ENCODE peak calls at places on chromosomes 3 and 15, in four cellular contexts. One of them, this sample, is unnamed.

GRCh38 chr15:81118361-81118760 is 15.7 kb upstream of the CFAP161 start:
- DNase-seq in RWPE1: no peak
- DNase-seq in esophagus squamous epithelium: no peak
- DNase-seq in fibroblast of lung: no peak
- DNase-seq in this sample: peak; percentile 13

GRCh38 chr3:171239757-171240503 is 213.4 kb upstream of the SLC2A2 start:
- DNase-seq in RWPE1: no peak
- DNase-seq in esophagus squamous epithelium: no peak
- DNase-seq in fibroblast of lung: no peak
- DNase-seq in this sample: no peak

GRCh38 chr3:94378322-94378721 is 315.5 kb downstream of the NSUN3 start:
- DNase-seq in RWPE1: no peak
- DNase-seq in esophagus squamous epithelium: no peak
- DNase-seq in fibroblast of lung: no peak
- DNase-seq in this sample: no peak

GRCh38 chr3:150062492-150062891 is 91.8 kb upstream of the PFN2 start:
- DNase-seq in RWPE1: no peak
- DNase-seq in esophagus squamous epithelium: no peak
- DNase-seq in fibroblast of lung: peak; percentile 86
- DNase-seq in this sample: no peak

GRCh38 chr3:55416381-55416821 is 70.7 kb downstream of the WNT5A start:
- DNase-seq in RWPE1: peak; percentile 60
- DNase-seq in esophagus squamous epithelium: no peak
- DNase-seq in fibroblast of lung: peak; percentile 84
- DNase-seq in this sample: no peak

GRCh38 chr3:48470286-48470685 is 23.7 kb downstream of the ATRIP start:
- DNase-seq in RWPE1: no peak
- DNase-seq in esophagus squamous epithelium: no peak
- DNase-seq in fibroblast of lung: no peak
- DNase-seq in this sample: no peak

GRCh38 chr3:111749171-111750170 is 109.6 kb upstream of the PHLDB2 start:
- DNase-seq in RWPE1: no peak
- DNase-seq in esophagus squamous epithelium: no peak
- DNase-seq in fibroblast of lung: no peak
- DNase-seq in this sample: no peak

GRCh38 chr3:128282392-128283196 is 129.3 kb downstream of the EEFSEC start:
- DNase-seq in RWPE1: no peak
- DNase-seq in esophagus squamous epithelium: no peak
- DNase-seq in fibroblast of lung: peak; percentile 54
- DNase-seq in this sample: no peak

GRCh38 chr15:100278596-100279380 is 63.0 kb downstream of the ADAMTS17 start:
- DNase-seq in RWPE1: no peak
- DNase-seq in esophagus squamous epithelium: no peak
- DNase-seq in fibroblast of lung: no peak
- DNase-seq in this sample: no peak

GRCh38 chr15:95850837-95851236 is 479.7 kb upstream of the NR2F2 start:
- DNase-seq in RWPE1: no peak
- DNase-seq in esophagus squamous epithelium: no peak
- DNase-seq in fibroblast of lung: no peak
- DNase-seq in this sample: no peak
- TF ChIP-seq CTCF in RWPE1: no peak
- TF ChIP-seq CTCF in esophagus squamous epithelium: no peak
- TF ChIP-seq CTCF in fibroblast of lung: no peak
- TF ChIP-seq CTCF in this sample: no peak

DNA sequence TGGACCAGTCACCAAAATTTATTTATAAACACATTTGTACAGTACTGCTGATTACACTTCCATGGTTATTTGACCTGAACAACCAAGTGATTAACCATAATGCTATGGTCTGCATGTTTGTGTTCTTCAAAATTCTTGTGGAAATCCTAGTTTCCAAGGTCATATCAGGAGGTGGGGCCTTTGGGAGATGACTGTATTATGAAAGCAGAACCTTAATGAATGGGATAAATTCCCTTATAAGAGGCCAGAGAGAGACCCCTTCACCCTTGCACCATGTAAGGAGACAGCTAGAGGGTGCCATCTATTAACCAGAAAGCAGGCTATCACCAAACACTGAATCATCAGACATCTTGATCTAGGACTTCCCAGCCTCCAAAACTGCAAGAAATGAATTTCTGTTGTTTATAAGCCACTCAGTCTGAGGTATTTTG is 1.9 kb downstream of the SCAPER start:
- DNase-seq in RWPE1: no peak
- DNase-seq in esophagus squamous epithelium: no peak
- DNase-seq in fibroblast of lung: peak; percentile 47
- DNase-seq in this sample: no peak
- TF ChIP-seq CTCF in RWPE1: peak; percentile 23
- TF ChIP-seq CTCF in esophagus squamous epithelium: peak; percentile 43
- TF ChIP-seq CTCF in fibroblast of lung: no peak
- TF ChIP-seq CTCF in this sample: no peak

DNA sequence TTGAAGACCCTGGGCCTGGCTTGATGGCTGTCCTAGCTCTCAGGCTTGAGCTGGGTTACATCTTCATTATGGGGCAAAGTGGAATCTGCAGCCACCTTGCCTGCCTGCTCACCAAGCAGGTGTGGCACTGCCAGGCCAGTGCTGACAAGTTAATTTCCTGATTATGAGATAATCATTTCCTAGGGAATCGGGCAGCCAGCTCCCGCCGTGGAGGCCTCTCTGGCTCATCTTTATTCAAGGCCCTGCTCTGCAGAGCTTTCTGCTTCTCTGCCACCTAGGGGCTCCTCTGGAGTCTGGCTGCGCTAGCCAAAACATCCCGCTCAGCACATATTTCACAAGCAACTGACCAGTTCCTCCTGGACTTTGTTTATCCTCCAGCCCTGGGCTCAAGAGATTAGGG is 9.9 kb downstream of the LOXL1 start:
- DNase-seq in RWPE1: peak; percentile 81
- DNase-seq in esophagus squamous epithelium: no peak
- DNase-seq in fibroblast of lung: peak; percentile 76
- DNase-seq in this sample: no peak
- TF ChIP-seq CTCF in RWPE1: peak; percentile 38
- TF ChIP-seq CTCF in esophagus squamous epithelium: no peak
- TF ChIP-seq CTCF in fibroblast of lung: peak; percentile 39
- TF ChIP-seq CTCF in this sample: no peak

GRCh38 chr3:159804726-159805410 is 183.8 kb upstream of the IL12A start:
- DNase-seq in RWPE1: peak; percentile 79
- DNase-seq in esophagus squamous epithelium: no peak
- DNase-seq in fibroblast of lung: peak; percentile 91
- DNase-seq in this sample: peak; percentile 84

GRCh38 chr3:159803444-159803843 is 185.2 kb upstream of the IL12A start:
- DNase-seq in RWPE1: no peak
- DNase-seq in esophagus squamous epithelium: no peak
- DNase-seq in fibroblast of lung: peak; percentile 43
- DNase-seq in this sample: no peak

GRCh38 chr3:159806412-159806811 is 182.2 kb upstream of the IL12A start:
- DNase-seq in RWPE1: no peak
- DNase-seq in esophagus squamous epithelium: no peak
- DNase-seq in fibroblast of lung: peak; percentile 81
- DNase-seq in this sample: no peak

GRCh38 chr3:159807137-159808028 is 181.3 kb upstream of the IL12A start:
- DNase-seq in RWPE1: no peak
- DNase-seq in esophagus squamous epithelium: no peak
- DNase-seq in fibroblast of lung: no peak
- DNase-seq in this sample: no peak

DNA sequence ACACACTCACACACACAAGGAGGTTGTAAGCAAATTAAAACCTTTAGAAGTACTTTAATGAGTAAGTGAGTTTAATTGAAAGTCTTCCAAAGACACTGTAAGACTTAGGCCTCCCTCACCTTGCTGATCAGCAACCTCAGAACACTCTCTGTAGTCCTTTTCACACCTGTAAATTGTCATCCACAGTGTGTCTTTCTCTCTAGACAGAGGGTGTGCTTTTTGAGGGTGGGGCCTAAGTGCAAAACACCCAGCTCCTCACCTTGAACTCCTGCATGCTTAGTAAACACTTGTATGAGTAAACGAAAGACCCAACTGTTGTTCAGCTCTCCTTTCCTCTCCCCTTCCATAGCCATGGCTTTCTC is 183.2 kb upstream of the IL12A start:
- DNase-seq in RWPE1: no peak
- DNase-seq in esophagus squamous epithelium: no peak
- DNase-seq in fibroblast of lung: no peak
- DNase-seq in this sample: no peak
- TF ChIP-seq CTCF in RWPE1: peak; percentile 44
- TF ChIP-seq CTCF in esophagus squamous epithelium: no peak
- TF ChIP-seq CTCF in fibroblast of lung: no peak
- TF ChIP-seq CTCF in this sample: no peak

GRCh38 chr15:44243829-44244228 is 44.7 kb upstream of the GOLM2 start:
- DNase-seq in RWPE1: no peak
- DNase-seq in esophagus squamous epithelium: no peak
- DNase-seq in fibroblast of lung: no peak
- DNase-seq in this sample: no peak
- TF ChIP-seq CTCF in RWPE1: peak; percentile 38
- TF ChIP-seq CTCF in esophagus squamous epithelium: no peak
- TF ChIP-seq CTCF in fibroblast of lung: no peak
- TF ChIP-seq CTCF in this sample: no peak

GRCh38 chr15:46277451-46277850 is 642.6 kb downstream of the SQOR start:
- DNase-seq in RWPE1: no peak
- DNase-seq in esophagus squamous epithelium: no peak
- DNase-seq in fibroblast of lung: no peak
- DNase-seq in this sample: no peak

GRCh38 chr15:46275701-46276100 is 640.9 kb downstream of the SQOR start:
- DNase-seq in RWPE1: no peak
- DNase-seq in esophagus squamous epithelium: no peak
- DNase-seq in fibroblast of lung: no peak
- DNase-seq in this sample: no peak

GRCh38 chr15:46277994-46278885 is 643.4 kb downstream of the SQOR start:
- DNase-seq in RWPE1: no peak
- DNase-seq in esophagus squamous epithelium: no peak
- DNase-seq in fibroblast of lung: no peak
- DNase-seq in this sample: no peak

DNA sequence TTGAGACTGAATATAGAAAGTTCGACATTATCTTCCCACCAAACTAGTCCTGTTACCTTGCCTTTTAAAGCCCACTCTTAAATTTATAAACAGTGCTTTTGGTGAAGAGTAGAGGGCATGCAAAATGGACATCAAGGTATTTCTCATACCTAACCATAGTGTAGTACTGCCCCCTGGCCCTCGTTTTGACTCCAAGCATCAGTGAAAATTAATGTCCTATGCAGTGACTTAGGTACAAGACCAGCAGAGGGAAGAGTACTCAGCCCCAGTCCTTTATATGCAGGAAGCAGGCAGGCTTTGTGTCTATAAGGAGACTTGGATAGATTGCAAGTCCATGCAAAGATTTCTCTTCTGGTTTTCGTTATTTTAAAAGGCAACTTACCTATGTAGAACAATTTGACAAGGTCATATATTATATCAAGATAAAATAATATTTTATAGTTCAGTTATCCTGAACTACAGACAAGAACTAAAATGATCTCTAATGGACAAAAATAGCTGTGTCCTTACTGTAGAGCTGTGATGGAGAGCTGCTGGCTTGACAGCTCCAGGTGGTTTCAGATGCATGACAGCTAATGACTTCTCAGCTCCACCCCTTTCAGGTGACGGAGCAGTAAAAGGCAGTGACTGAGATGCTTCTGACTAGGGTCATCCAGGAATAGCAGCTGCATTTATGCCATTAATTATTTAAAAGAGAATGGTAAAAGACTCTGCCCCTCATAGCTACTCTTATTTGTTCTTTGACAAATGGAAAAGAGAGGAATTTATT is 646.1 kb downstream of the SQOR start:
- DNase-seq in RWPE1: no peak
- DNase-seq in esophagus squamous epithelium: no peak
- DNase-seq in fibroblast of lung: no peak
- DNase-seq in this sample: peak; percentile 33
- TF ChIP-seq CTCF in RWPE1: no peak
- TF ChIP-seq CTCF in esophagus squamous epithelium: no peak
- TF ChIP-seq CTCF in fibroblast of lung: no peak
- TF ChIP-seq CTCF in this sample: no peak

GRCh38 chr3:63931290-63931689 is 19.1 kb upstream of the SCAANT1 start:
- DNase-seq in RWPE1: no peak
- DNase-seq in esophagus squamous epithelium: no peak
- DNase-seq in fibroblast of lung: no peak
- DNase-seq in this sample: no peak
- TF ChIP-seq CTCF in RWPE1: no peak
- TF ChIP-seq CTCF in esophagus squamous epithelium: no peak
- TF ChIP-seq CTCF in fibroblast of lung: no peak
- TF ChIP-seq CTCF in this sample: no peak

This sample was measured in Calu3.